ENCODE peak calls at places on chromosomes 12 and 14, in seven cellular contexts. B is activated CD8-positive, alpha-beta T cell treated with anti-CD3 and anti-CD28 coated beads for 36 hours; T is RWPE1; E is WTC11; J is neural progenitor cell; Q is A549; G is fibroblast of lung. A is an unnamed sample.

GRCh38 chr12:6951551-6952120 is 480 bp downstream of the PTPN6 start:
- DNase-seq in B (peak), T (no peak), E (no peak), J (no peak), Q (no peak), G (no peak), A (no peak)

GRCh38 chr12:112018571-112019237 is 5.5 kb downstream of the ERP29 start:
- DNase-seq in B (no peak), T (peak), E (no peak), J (no peak), Q (no peak), G (peak), A (peak)

GRCh38 chr12:22064968-22065367 is 18.9 kb downstream of the CMAS start:
- DNase-seq in B (no peak), T (no peak), E (no peak), J (no peak), Q (no peak), G (no peak), A (no peak)

GRCh38 chr12:53340398-53340797 is 4.2 kb upstream of the SP7 start:
- DNase-seq in B (no peak), T (no peak), E (no peak), J (no peak), Q (no peak), G (peak), A (no peak)

GRCh38 chr14:88599761-88600439 is 37.1 kb downstream of the ZC3H14 start:
- DNase-seq in B (peak), T (no peak), E (no peak), J (no peak), Q (no peak), G (no peak), A (no peak)

GRCh38 chr12:107326237-107326636 is 232.9 kb upstream of the CRY1 start:
- DNase-seq in B (no peak), T (no peak), E (no peak), J (no peak), Q (peak), G (no peak), A (no peak)

GRCh38 chr12:47223848-47224213 is 144.1 kb upstream of the AMIGO2 start:
- DNase-seq in B (no peak), T (no peak), E (no peak), J (no peak), Q (peak), G (peak), A (peak)

GRCh38 chr14:94771906-94772468 is 2.1 kb upstream of the GSC start:
- DNase-seq in B (no peak), T (no peak), E (no peak), J (peak), Q (no peak), G (no peak), A (no peak)

GRCh38 chr14:50012644-50013043 is 103.7 kb downstream of the VCPKMT start:
- DNase-seq in B (no peak), T (no peak), E (no peak), J (no peak), Q (no peak), G (peak), A (peak)

GRCh38 chr12:106297681-106298080 is 4.9 kb upstream of the TCP11L2 start:
- DNase-seq in B (peak), T (no peak), E (peak), J (no peak), Q (no peak), G (no peak), A (no peak)

GRCh38 chr12:64457036-64457435 is 5.1 kb downstream of the TBK1 start:
- DNase-seq in B (peak), T (no peak), E (no peak), J (no peak), Q (no peak), G (no peak), A (peak)

GRCh38 chr12:19739195-19739776 is 300.0 kb downstream of the AEBP2 start:
- DNase-seq in B (peak), T (peak), E (no peak), J (peak), Q (peak), G (peak), A (peak)

GRCh38 chr14:44135972-44136371 is 371.1 kb downstream of the FSCB start:
- DNase-seq in B (no peak), T (no peak), E (no peak), J (no peak), Q (no peak), G (no peak), A (no peak)

GRCh38 chr14:92863281-92863680 is 59.7 kb upstream of the CHGA start:
- DNase-seq in B (no peak), T (no peak), E (no peak), J (no peak), Q (no peak), G (no peak), A (no peak)

GRCh38 chr12:26233620-26234019 is 38.2 kb downstream of the SSPN start:
- DNase-seq in B (no peak), T (no peak), E (no peak), J (no peak), Q (no peak), G (peak), A (peak)

GRCh38 chr14:37550511-37550910 is 44.5 kb downstream of the FOXA1 start:
- DNase-seq in B (no peak), T (no peak), E (no peak), J (no peak), Q (no peak), G (peak), A (peak)

GRCh38 chr14:48584031-48584430 is 908.6 kb upstream of the MDGA2 start:
- DNase-seq in B (no peak), T (no peak), E (no peak), J (no peak), Q (no peak), G (peak), A (peak)

GRCh38 chr12:11657511-11657910 is 8.0 kb downstream of the ETV6 start:
- DNase-seq in B (peak), T (no peak), E (no peak), J (no peak), Q (no peak), G (peak), A (no peak)

GRCh38 chr14:105067140-105067968 is 2.1 kb upstream of the GPR132 start:
- DNase-seq in B (peak), T (no peak), E (no peak), J (no peak), Q (no peak), G (peak), A (no peak)

GRCh38 chr14:24330973-24331674 is 3.7 kb downstream of the ADCY4 start:
- DNase-seq in B (no peak), T (no peak), E (no peak), J (no peak), Q (no peak), G (no peak), A (no peak)

GRCh38 chr12:69497308-69498026 is 27.3 kb downstream of the FRS2 start:
- DNase-seq in B (no peak), T (no peak), E (no peak), J (no peak), Q (no peak), G (peak), A (peak)

GRCh38 chr14:80364274-80364673 is 153.0 kb upstream of the DIO2 start:
- DNase-seq in B (no peak), T (peak), E (no peak), J (peak), Q (peak), G (peak), A (peak)

GRCh38 chr14:49950275-49951250 is 57.7 kb downstream of the ARF6 start:
- DNase-seq in B (no peak), T (peak), E (no peak), J (no peak), Q (no peak), G (no peak), A (no peak)

GRCh38 chr14:69358233-69358963 is 39.7 kb downstream of the ERH start:
- DNase-seq in B (peak), T (no peak), E (no peak), J (no peak), Q (no peak), G (peak), A (no peak)

GRCh38 chr12:82527165-82527780 is 159.4 kb upstream of the TMTC2 start:
- DNase-seq in B (peak), T (peak), E (peak), J (peak), Q (peak), G (peak), A (peak)

GRCh38 chr14:104209985-104210520 is 71.7 kb downstream of the KIF26A start:
- DNase-seq in B (no peak), T (no peak), E (no peak), J (no peak), Q (no peak), G (no peak), A (no peak)

GRCh38 chr14:22918809-22919600 is at the start of gene RBM23:
- DNase-seq in B (peak), T (peak), E (peak), J (peak), Q (peak), G (peak), A (peak)

GRCh38 chr12:18323159-18323558 is 61.8 kb downstream of the PIK3C2G start:
- DNase-seq in B (no peak), T (no peak), E (no peak), J (no peak), Q (no peak), G (peak), A (no peak)

GRCh38 chr14:101119830-101120571 is 216.5 kb upstream of the RTL1 start:
- DNase-seq in B (no peak), T (no peak), E (no peak), J (peak), Q (no peak), G (peak), A (no peak)
- TF ChIP-seq CTCF in B (no peak), T (no peak), E (no peak), J (peak), Q (no peak), G (no peak), A (no peak)

GRCh38 chr14:97010491-97011160 is 213.4 kb downstream of the VRK1 start:
- DNase-seq in B (peak), T (no peak), E (peak), J (no peak), Q (no peak), G (no peak), A (no peak)
- TF ChIP-seq CTCF in B (no peak), T (no peak), E (peak), J (peak), Q (no peak), G (no peak), A (no peak)

DNA sequence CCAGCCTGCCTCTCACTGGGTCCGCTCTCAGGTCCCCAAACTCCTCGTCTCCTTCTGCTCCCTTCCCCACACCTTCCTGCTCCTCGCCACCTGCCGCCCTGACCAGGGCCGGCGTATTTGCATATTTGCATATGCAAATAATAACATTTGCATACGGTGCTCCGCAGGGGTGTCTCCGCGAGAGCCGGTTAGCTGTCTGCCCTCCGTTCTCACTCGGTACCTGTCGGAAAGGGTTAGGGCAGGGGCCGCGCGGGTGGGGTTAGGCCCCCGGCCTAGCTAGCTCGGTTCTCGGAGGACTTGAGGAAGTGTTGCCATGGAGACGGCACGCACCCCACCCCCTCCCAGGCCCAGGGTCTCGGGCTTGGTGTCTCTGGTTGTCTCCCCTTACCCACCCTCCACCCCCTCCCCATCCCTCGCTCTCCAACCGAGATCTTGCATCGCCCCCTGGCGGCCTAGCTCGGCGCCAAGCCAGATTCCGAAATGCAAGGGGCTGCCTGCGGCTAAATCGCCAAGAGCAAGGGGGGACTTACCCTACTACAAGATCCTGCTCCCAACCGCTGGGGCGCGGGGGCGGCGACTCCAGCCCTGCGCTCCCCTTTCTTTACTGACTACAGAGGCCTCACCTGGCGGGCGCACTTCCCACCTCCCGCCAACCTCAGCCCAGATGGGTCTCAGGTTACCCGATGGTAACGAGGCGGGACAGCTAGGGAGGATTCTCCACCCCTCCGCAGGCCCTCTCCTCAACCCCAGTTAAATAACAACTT is 8.1 kb downstream of the STAC3 start:
- DNase-seq in B (peak), T (peak), E (peak), J (peak), Q (peak), G (peak), A (peak)
- TF ChIP-seq CTCF in B (peak), T (peak), E (peak), J (peak), Q (peak), G (peak), A (peak)

GRCh38 chr12:103586132-103586531 is 941 bp upstream of the STAB2 start:
- DNase-seq in B (no peak), T (no peak), E (no peak), J (no peak), Q (no peak), G (no peak), A (no peak)
- TF ChIP-seq CTCF in B (no peak), T (no peak), E (no peak), J (peak), Q (peak), G (no peak), A (no peak)

GRCh38 chr14:47447076-47447475 is 228.3 kb downstream of the MDGA2 start:
- DNase-seq in B (no peak), T (no peak), E (no peak), J (no peak), Q (no peak), G (no peak), A (no peak)

GRCh38 chr14:47439953-47440352 is 235.5 kb downstream of the MDGA2 start:
- DNase-seq in B (no peak), T (no peak), E (no peak), J (peak), Q (no peak), G (no peak), A (no peak)

GRCh38 chr14:47438650-47439140 is 236.7 kb downstream of the MDGA2 start:
- DNase-seq in B (no peak), T (peak), E (no peak), J (no peak), Q (no peak), G (peak), A (no peak)

DNA sequence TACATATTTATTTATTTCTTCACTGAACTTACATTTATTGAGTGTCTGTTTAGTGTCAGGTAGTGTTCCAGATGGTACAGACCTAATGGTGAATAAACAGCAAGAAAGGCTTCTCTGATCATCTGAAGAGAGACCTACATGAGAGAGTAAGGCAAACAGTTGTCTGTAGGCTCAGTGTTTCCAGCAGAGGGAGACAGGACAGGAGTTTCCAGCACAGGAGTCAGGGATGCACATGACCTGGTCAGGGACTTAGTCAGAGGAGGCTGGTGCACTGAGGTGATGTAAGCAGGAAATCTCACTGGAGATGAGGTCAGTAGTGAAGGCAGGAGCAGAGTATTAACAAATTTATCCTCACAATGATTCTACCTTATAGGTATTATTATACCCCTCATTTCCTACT is 233.2 kb downstream of the MDGA2 start:
- DNase-seq in B (no peak), T (peak), E (peak), J (peak), Q (peak), G (peak), A (no peak)
- TF ChIP-seq CTCF in B (no peak), T (no peak), E (no peak), J (peak), Q (no peak), G (no peak), A (no peak)

GRCh38 chr12:15996254-15996653 is 85.1 kb downstream of the DERA start:
- DNase-seq in B (no peak), T (no peak), E (no peak), J (no peak), Q (peak), G (peak), A (peak)
- TF ChIP-seq CTCF in B (no peak), T (no peak), E (no peak), J (peak), Q (peak), G (peak), A (peak)